ENCODE peak calls at places on chromosomes 6 and 20, in seven cellular contexts. Y is prostate gland, H is heart left ventricle, F is adrenal gland, K is right lobe of liver, N is tibial nerve, P is endothelial cell of umbilical vein. L is an unnamed sample.
A peak's percentile ranks its signal among the peaks of the same experiment; 100 is the strongest.

GRCh38 chr6:47592466-47592865 is 105.9 kb upstream of the ADGRF4 start:
- DNase-seq in F (no peak), Y (no peak), N (no peak), P (no peak), H (no peak), K (no peak), L (no peak)

GRCh38 chr20:31593221-31594001 is 11.7 kb upstream of the ID1 start:
- DNase-seq in H (no peak), K (peak; percentile 92), N (no peak), Y (no peak), P (peak; percentile 25), F (no peak), L (no peak)

GRCh38 chr6:109096198-109096597 is 891 bp downstream of the CEP57L1 start:
- DNase-seq in N (no peak), Y (no peak), F (no peak), K (no peak), P (no peak), H (no peak), L (no peak)

GRCh38 chr20:32207626-32208498 is at the start of the genes PLAGL2 and POFUT1:
- DNase-seq in Y (peak; percentile 88), F (peak; percentile 81), N (peak; percentile 76), K (peak; percentile 93), H (peak; percentile 95), P (peak; percentile 79), L (peak; percentile 76)

GRCh38 chr20:17993546-17993945 is 24.7 kb downstream of the MGME1 start:
- DNase-seq in N (no peak), H (no peak), K (no peak), F (no peak), Y (no peak), P (no peak), L (no peak)

GRCh38 chr6:45951291-45951690 is 64.4 kb downstream of the CLIC5 start:
- DNase-seq in F (no peak), Y (no peak), H (no peak), P (no peak), K (no peak), N (no peak), L (no peak)

GRCh38 chr6:53492860-53493634 is 51.9 kb downstream of the GCLC start:
- DNase-seq in H (no peak), F (peak; percentile 26), P (peak; percentile 74), N (no peak), K (no peak), Y (peak; percentile 29), L (no peak)

GRCh38 chr20:49541733-49542513 is 26.0 kb downstream of the PTGIS start:
- DNase-seq in P (peak; percentile 82), Y (peak; percentile 40), F (peak; percentile 67), N (peak; percentile 56), H (no peak), K (no peak), L (peak; percentile 29)

GRCh38 chr20:44460795-44461141 is 14.9 kb upstream of the TTPAL start:
- DNase-seq in F (no peak), N (no peak), Y (no peak), H (no peak), P (peak; percentile 16), K (no peak), L (no peak)

GRCh38 chr6:136063095-136063494 is 187.0 kb downstream of the MTFR2 start:
- DNase-seq in F (no peak), Y (no peak), K (no peak), N (no peak), P (no peak), H (no peak), L (no peak)

GRCh38 chr6:158374020-158374419 is 61.8 kb downstream of the TULP4 start:
- DNase-seq in P (no peak), Y (no peak), K (no peak), H (no peak), N (no peak), F (peak; percentile 30), L (no peak)

GRCh38 chr20:61253640-61254511 is 1.8 kb downstream of the CDH4 start:
- DNase-seq in P (no peak), N (no peak), F (no peak), H (no peak), K (no peak), Y (no peak), L (no peak)

GRCh38 chr6:141351721-141352120 is 781.0 kb upstream of the GJE1 start:
- DNase-seq in K (no peak), P (no peak), Y (no peak), H (no peak), N (no peak), F (no peak), L (no peak)

GRCh38 chr6:16741112-16742016 is 19.9 kb downstream of the ATXN1 start:
- DNase-seq in Y (no peak), H (no peak), P (no peak), N (no peak), K (no peak), F (no peak), L (no peak)

GRCh38 chr6:143782517-143782916 is 60.6 kb upstream of the LTV1 start:
- DNase-seq in K (no peak), H (no peak), Y (no peak), N (no peak), F (no peak), P (no peak), L (no peak)

GRCh38 chr6:94052754-94053153 is 633.4 kb upstream of the EPHA7 start:
- DNase-seq in N (no peak), K (no peak), Y (no peak), F (no peak), H (no peak), P (no peak), L (no peak)

GRCh38 chr6:136669299-136669699 is 119.1 kb upstream of the MAP7 start:
- DNase-seq in N (no peak), Y (peak; percentile 13), H (no peak), K (no peak), P (peak; percentile 69), F (no peak), L (no peak)

GRCh38 chr6:39756582-39756981 is 31.4 kb upstream of the KIF6 start:
- DNase-seq in K (no peak), Y (no peak), P (no peak), N (no peak), F (no peak), H (no peak), L (peak; percentile 10)

GRCh38 chr6:20217900-20218299 is 5.6 kb upstream of the MBOAT1 start:
- DNase-seq in Y (no peak), N (no peak), H (no peak), F (no peak), P (no peak), K (no peak), L (no peak)

GRCh38 chr6:159722655-159723054 is 4.7 kb upstream of the WTAP start:
- DNase-seq in H (no peak), Y (no peak), K (no peak), F (no peak), N (no peak), P (no peak), L (no peak)

GRCh38 chr20:52864895-52865590 is 107.1 kb upstream of the TSHZ2 start:
- DNase-seq in F (no peak), Y (no peak), N (no peak), P (no peak), K (no peak), H (no peak), L (no peak)

GRCh38 chr6:47090881-47091280 is 48.7 kb upstream of the ADGRF1 start:
- DNase-seq in F (no peak), H (no peak), N (no peak), K (no peak), P (no peak), Y (no peak), L (no peak)

GRCh38 chr6:26327450-26328264 is 37.3 kb upstream of the BTN3A2 start:
- DNase-seq in F (no peak), P (peak; percentile 88), H (no peak), N (no peak), K (no peak), Y (no peak), L (no peak)

GRCh38 chr6:44869321-44869897 is 458.7 kb upstream of the RUNX2 start:
- DNase-seq in F (no peak), P (no peak), Y (no peak), N (no peak), H (no peak), K (no peak), L (no peak)

GRCh38 chr6:155461636-155462035 is 6.0 kb upstream of the NOX3 start:
- DNase-seq in P (no peak), N (no peak), Y (no peak), K (no peak), F (no peak), H (no peak), L (no peak)

GRCh38 chr6:155466546-155466945 is 10.9 kb upstream of the NOX3 start:
- DNase-seq in N (no peak), P (no peak), K (no peak), Y (no peak), F (no peak), H (no peak), L (no peak)
- TF ChIP-seq CTCF in N (no peak), P (no peak), K (no peak), Y (no peak), F (no peak), H (no peak), L (no peak)

GRCh38 chr20:51404297-51405060 is 138.0 kb downstream of the NFATC2 start:
- DNase-seq in Y (no peak), F (no peak), H (peak; percentile 75), K (no peak), P (no peak), N (no peak), L (no peak)
- TF ChIP-seq POLR2A in Y (no peak), F (no peak), H (no peak), K (no peak), P (no peak), N (no peak), L (no peak)

DNA sequence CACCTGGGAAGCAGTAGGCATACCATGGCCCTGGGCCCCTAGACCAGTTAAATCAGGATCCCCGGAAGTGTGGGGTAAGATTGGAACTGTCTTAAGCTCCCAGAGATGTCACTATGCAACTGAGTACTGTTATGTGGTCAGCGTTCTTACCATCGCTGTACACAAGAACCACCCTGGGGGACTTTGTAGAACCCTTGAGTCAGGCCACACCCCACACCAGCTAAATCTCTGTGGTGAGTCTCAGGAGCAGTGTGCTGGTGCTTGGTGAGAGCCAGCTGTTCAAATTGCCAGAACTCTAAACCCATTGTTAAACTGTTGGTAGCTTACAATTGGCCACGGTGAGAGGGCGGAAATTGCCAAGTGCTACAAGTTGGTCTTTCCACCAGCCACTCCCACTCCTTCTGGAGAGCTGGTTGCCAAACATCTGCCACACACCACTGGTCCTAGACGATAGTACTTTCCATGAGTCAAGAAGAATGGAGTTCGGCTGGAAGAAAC is 80.6 kb upstream of the SYNDIG1 start:
- DNase-seq in H (no peak), P (no peak), N (no peak), Y (no peak), F (no peak), K (no peak), L (no peak)
- H3K27ac ChIP-seq in H (no peak overlapping the region), P (no peak overlapping the region), N (no peak overlapping the region), Y (no peak overlapping the region), F (no peak overlapping the region), K (no peak overlapping the region), L (no peak overlapping the region)

DNA sequence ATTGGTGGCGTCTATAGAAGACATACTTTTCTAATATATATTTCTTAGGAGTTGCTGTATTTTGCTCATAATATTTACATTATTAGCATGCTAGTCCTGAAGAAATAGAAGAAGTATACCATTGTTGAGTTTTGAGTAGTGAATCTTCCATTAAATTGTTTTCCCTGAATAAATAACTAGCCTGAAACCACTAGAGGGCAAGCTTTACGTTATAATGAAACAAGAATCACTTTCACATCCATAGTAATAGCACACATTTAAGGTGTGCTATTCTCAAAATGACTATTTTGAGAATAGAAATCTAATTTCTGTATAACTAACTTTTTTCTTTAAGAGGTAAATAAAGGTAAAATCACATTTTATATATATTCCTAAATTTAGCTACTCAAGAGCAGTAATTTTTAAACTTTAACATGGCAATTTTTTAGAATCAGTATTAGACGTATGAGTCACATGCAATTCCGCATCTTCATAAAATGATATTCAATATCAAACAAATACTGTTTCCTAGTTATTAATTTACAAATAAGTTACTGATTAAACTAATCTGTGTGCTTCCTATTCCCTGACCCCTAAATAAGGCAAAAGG is 213.2 kb upstream of the MANEA start:
- DNase-seq in H (no peak), P (no peak), Y (no peak), K (no peak), N (no peak), F (no peak), L (no peak)
- TF ChIP-seq CTCF in H (no peak), P (no peak), Y (peak; percentile 21), K (peak; percentile 46), N (no peak), F (no peak), L (no peak)